ENCODE peak calls at places on chromosomes 11 and 22, in eight cellular contexts. S is adipocyte, M is pancreas, B is activated T-cell treated with anti-CD3 and anti-CD28 coated beads for 1 hour, V is OCI-LY7, D is mammary epithelial cell, K is SK-MEL-5, L is left colon. X is an unnamed sample.

GRCh38 chr11:33064033-33064825 is 24.9 kb downstream of the TCP11L1 start:
- DNase-seq in S (no peak), M (no peak), B (no peak), V (no peak), D (peak; percentile 44), K (peak; percentile 43), L (no peak), X (no peak)

GRCh38 chr11:9137293-9138132 is 46.1 kb upstream of the SCUBE2 start:
- DNase-seq in S (peak; percentile 80), M (peak; percentile 84), B (peak; percentile 56), V (peak; percentile 55), D (peak; percentile 68), K (peak; percentile 76), L (peak; percentile 80), X (peak; percentile 42)

GRCh38 chr11:27913650-27914049 is 194.3 kb downstream of the KIF18A start:
- DNase-seq in S (peak; percentile 17), M (no peak), B (no peak), V (no peak), D (peak; percentile 55), K (no peak), L (no peak), X (no peak)

GRCh38 chr11:17740649-17741235 is 6.2 kb downstream of the KCNC1 start:
- DNase-seq in S (no peak), M (no peak), B (no peak), V (no peak), D (no peak), K (no peak), L (no peak), X (no peak)

GRCh38 chr11:66346476-66347424 is 679 bp downstream of the B4GAT1 start:
- DNase-seq in S (peak; percentile 41), M (peak; percentile 55), B (no peak), V (no peak), D (peak; percentile 16), K (no peak), L (peak; percentile 49), X (no peak)

GRCh38 chr22:21589415-21589814 is 21.9 kb downstream of the UBE2L3 start:
- DNase-seq in S (no peak), M (no peak), B (no peak), V (no peak), D (no peak), K (no peak), L (no peak), X (no peak)

GRCh38 chr22:43000441-43001175 is 14.3 kb downstream of the PACSIN2 start:
- DNase-seq in S (no peak), M (no peak), B (no peak), V (no peak), D (no peak), K (no peak), L (no peak), X (no peak)

GRCh38 chr11:84901986-84902385 is 725.2 kb downstream of the DLG2 start:
- DNase-seq in S (peak; percentile 82), M (no peak), B (no peak), V (no peak), D (no peak), K (no peak), L (no peak), X (no peak)

GRCh38 chr11:66701432-66702240 is 23.9 kb upstream of the RBM4B start:
- DNase-seq in S (no peak), M (no peak), B (no peak), V (no peak), D (no peak), K (no peak), L (peak; percentile 47), X (no peak)

GRCh38 chr11:66966351-66966750 is 8.2 kb upstream of the PC start:
- DNase-seq in S (no peak), M (no peak), B (no peak), V (no peak), D (no peak), K (no peak), L (no peak), X (no peak)

GRCh38 chr11:58003036-58003435 is 20.6 kb upstream of the OR9Q1 start:
- DNase-seq in S (no peak), M (no peak), B (no peak), V (no peak), D (no peak), K (no peak), L (no peak), X (no peak)

GRCh38 chr11:2267871-2268825 is 2.2 kb downstream of the ASCL2 start:
- DNase-seq in S (no peak), M (no peak), B (no peak), V (no peak), D (no peak), K (no peak), L (no peak), X (no peak)

GRCh38 chr11:113338730-113339129 is 24.3 kb downstream of the TTC12 start:
- DNase-seq in S (no peak), M (no peak), B (no peak), V (no peak), D (no peak), K (no peak), L (no peak), X (no peak)

GRCh38 chr11:37370817-37371216 is 772.8 kb upstream of the RAG2 start:
- DNase-seq in S (no peak), M (no peak), B (no peak), V (no peak), D (peak; percentile 6), K (peak; percentile 1), L (no peak), X (no peak)

GRCh38 chr11:101127699-101128570 is 1.7 kb downstream of the PGR start:
- DNase-seq in S (peak; percentile 9), M (peak; percentile 8), B (no peak), V (no peak), D (no peak), K (no peak), L (peak; percentile 32), X (no peak)

GRCh38 chr22:30838111-30838510 is 130.5 kb downstream of the MORC2 start:
- DNase-seq in S (no peak), M (no peak), B (no peak), V (no peak), D (no peak), K (no peak), L (no peak), X (no peak)

GRCh38 chr11:67996622-67997459 is 7.1 kb downstream of the UNC93B1 start:
- DNase-seq in S (no peak), M (peak; percentile 80), B (no peak), V (peak; percentile 89), D (no peak), K (peak; percentile 40), L (peak; percentile 94), X (no peak)

GRCh38 chr11:114080769-114081168 is 21.3 kb downstream of the ZBTB16 start:
- DNase-seq in S (no peak), M (no peak), B (no peak), V (no peak), D (no peak), K (no peak), L (no peak), X (no peak)

GRCh38 chr11:121625784-121626506 is 173.2 kb upstream of the SORL1-AS1 start:
- DNase-seq in S (peak; percentile 7), M (no peak), B (no peak), V (no peak), D (no peak), K (no peak), L (no peak), X (no peak)

GRCh38 chr11:26580929-26581328 is 8.9 kb upstream of the MUC15 start:
- DNase-seq in S (peak; percentile 72), M (no peak), B (no peak), V (no peak), D (no peak), K (no peak), L (no peak), X (no peak)

GRCh38 chr11:114984611-114985163 is 306.4 kb downstream of the NXPE2 start:
- DNase-seq in S (no peak), M (no peak), B (no peak), V (no peak), D (no peak), K (no peak), L (no peak), X (no peak)

GRCh38 chr22:47445716-47446290 is 683.4 kb downstream of the TBC1D22A start:
- DNase-seq in S (no peak), M (no peak), B (no peak), V (no peak), D (no peak), K (no peak), L (no peak), X (no peak)

GRCh38 chr11:117187799-117188481 is 9.4 kb downstream of the SIDT2 start:
- DNase-seq in S (no peak), M (peak; percentile 18), B (no peak), V (no peak), D (no peak), K (no peak), L (peak; percentile 6), X (no peak)

GRCh38 chr11:35487532-35488078 is 37.8 kb downstream of the PAMR1 start:
- DNase-seq in S (peak; percentile 71), M (peak; percentile 23), B (no peak), V (peak; percentile 2), D (no peak), K (peak; percentile 62), L (peak; percentile 13), X (no peak)

GRCh38 chr11:33320814-33321330 is 63.7 kb downstream of the HIPK3 start:
- DNase-seq in S (no peak), M (no peak), B (no peak), V (no peak), D (no peak), K (no peak), L (no peak), X (no peak)

X was measured in effector CD4-positive, alpha-beta T cell.